ENCODE peak calls at places on chromosomes 1 and 21, in nine cellular contexts. U is suprapubic skin, C is prostate gland, N is Panc1, H is spleen, M is sigmoid colon, W is GM23338, D is HL-60, K is breast epithelium. E is an unnamed sample.

GRCh38 chr1:37393585-37394120 is 80.7 kb upstream of the ZC3H12A start:
- DNase-seq in K (no peak), H (no peak), D (no peak), N (no peak), U (no peak), W (no peak), C (no peak), M (no peak), E (no peak)

GRCh38 chr1:155976062-155976912 is 2.1 kb downstream of the ARHGEF2 start:
- DNase-seq in N (no peak), W (peak), M (peak), H (peak), D (peak), K (peak), C (peak), U (peak), E (peak)

GRCh38 chr1:21574464-21575151 is 65.4 kb downstream of the ALPL start:
- DNase-seq in U (no peak), H (peak), W (peak), K (peak), C (peak), D (no peak), N (no peak), M (no peak), E (no peak)

GRCh38 chr21:24844672-24845071 is 762.6 kb downstream of the MRPL39 start:
- DNase-seq in H (no peak), U (no peak), C (no peak), M (no peak), D (no peak), N (no peak), W (no peak), K (no peak), E (no peak)

GRCh38 chr1:176786274-176786673 is 323.3 kb downstream of the PAPPA2 start:
- DNase-seq in W (no peak), K (no peak), N (no peak), M (no peak), U (no peak), D (no peak), C (no peak), H (no peak), E (no peak)

GRCh38 chr1:116942344-116942743 is 32.6 kb downstream of the PTGFRN start:
- DNase-seq in W (no peak), N (no peak), D (no peak), H (no peak), M (no peak), U (no peak), C (no peak), K (no peak), E (no peak)

GRCh38 chr1:81670286-81670685 is 130.4 kb upstream of the ADGRL2 start:
- DNase-seq in U (peak), D (no peak), H (no peak), W (no peak), K (peak), N (peak), M (peak), C (peak), E (no peak)

GRCh38 chr1:188782220-188782841 is 1695.3 kb downstream of the BRINP3 start:
- DNase-seq in U (no peak), H (no peak), N (peak), W (peak), D (peak), C (no peak), M (no peak), K (no peak), E (no peak)

GRCh38 chr1:173224280-173224886 is 17.3 kb upstream of the TNFSF4 start:
- DNase-seq in C (no peak), M (no peak), H (no peak), W (no peak), U (no peak), N (no peak), K (no peak), D (no peak), E (peak)

DNA sequence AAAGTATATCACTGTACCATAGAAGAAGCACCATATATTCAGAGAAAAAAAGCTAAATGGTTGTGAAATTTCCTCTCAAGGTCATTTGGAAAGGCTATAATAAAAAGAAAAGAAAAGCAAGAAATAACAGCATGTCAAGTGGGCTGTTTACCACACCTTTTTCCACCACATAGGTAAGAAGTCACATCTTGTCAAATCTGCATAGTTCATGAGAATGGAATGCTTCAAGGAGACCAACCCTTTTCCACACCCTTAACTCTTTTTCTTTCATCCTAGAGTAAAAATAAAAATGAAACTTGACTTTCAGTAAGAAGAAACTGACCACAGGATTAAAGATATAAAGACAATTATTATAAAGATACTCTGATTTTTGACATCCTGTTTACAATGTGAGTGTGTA is 91.2 kb downstream of the ATP6V1G3 start:
- DNase-seq in D (no peak), H (no peak), K (no peak), W (no peak), M (no peak), N (no peak), C (no peak), U (no peak), E (no peak)
- H3K27ac ChIP-seq in D (no peak), H (no peak), K (no peak), W (no peak), M (no peak), N (no peak), C (no peak), U (no peak), E (no peak)

GRCh38 chr1:214583824-214584554 is 19.0 kb upstream of the CENPF start:
- DNase-seq in N (no peak), K (no peak), M (no peak), C (no peak), D (no peak), U (no peak), H (no peak), W (no peak), E (no peak)

GRCh38 chr1:214579183-214579582 is 23.8 kb upstream of the CENPF start:
- DNase-seq in U (no peak), H (no peak), C (no peak), M (no peak), K (no peak), W (no peak), D (peak), N (no peak), E (no peak)

GRCh38 chr1:214583113-214583512 is 19.9 kb upstream of the CENPF start:
- DNase-seq in N (no peak), K (no peak), D (no peak), M (no peak), U (no peak), C (peak), H (no peak), W (no peak), E (no peak)

GRCh38 chr1:214582289-214582891 is 20.6 kb upstream of the CENPF start:
- DNase-seq in N (no peak), K (no peak), W (peak), U (no peak), C (no peak), M (no peak), D (no peak), H (no peak), E (no peak)

DNA sequence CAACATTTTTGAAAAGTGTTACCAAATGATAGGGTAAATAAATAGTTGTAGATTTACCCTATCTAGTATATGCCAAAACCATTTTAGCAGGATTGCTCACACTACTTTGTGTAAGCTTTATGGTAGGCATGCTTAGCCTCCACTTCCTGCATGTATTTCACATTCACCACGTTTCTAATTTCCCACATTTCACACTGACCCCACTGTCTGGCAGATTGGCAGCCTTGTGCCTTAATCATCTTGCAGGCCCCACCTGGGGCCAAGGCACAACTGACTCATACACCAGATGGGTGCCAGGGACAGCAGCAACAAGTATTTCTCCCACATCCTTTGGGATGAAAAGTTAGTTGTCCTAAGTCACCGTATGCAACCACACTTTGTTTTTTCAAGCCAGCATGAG is 21.2 kb upstream of the CENPF start:
- DNase-seq in H (no peak), M (no peak), W (no peak), N (peak), C (no peak), K (peak), D (no peak), U (no peak), E (no peak)
- TF ChIP-seq POLR2AphosphoS5 in H (no peak), M (no peak), W (no peak), N (peak), C (no peak), K (peak), D (no peak), U (no peak), E (no peak)

DNA sequence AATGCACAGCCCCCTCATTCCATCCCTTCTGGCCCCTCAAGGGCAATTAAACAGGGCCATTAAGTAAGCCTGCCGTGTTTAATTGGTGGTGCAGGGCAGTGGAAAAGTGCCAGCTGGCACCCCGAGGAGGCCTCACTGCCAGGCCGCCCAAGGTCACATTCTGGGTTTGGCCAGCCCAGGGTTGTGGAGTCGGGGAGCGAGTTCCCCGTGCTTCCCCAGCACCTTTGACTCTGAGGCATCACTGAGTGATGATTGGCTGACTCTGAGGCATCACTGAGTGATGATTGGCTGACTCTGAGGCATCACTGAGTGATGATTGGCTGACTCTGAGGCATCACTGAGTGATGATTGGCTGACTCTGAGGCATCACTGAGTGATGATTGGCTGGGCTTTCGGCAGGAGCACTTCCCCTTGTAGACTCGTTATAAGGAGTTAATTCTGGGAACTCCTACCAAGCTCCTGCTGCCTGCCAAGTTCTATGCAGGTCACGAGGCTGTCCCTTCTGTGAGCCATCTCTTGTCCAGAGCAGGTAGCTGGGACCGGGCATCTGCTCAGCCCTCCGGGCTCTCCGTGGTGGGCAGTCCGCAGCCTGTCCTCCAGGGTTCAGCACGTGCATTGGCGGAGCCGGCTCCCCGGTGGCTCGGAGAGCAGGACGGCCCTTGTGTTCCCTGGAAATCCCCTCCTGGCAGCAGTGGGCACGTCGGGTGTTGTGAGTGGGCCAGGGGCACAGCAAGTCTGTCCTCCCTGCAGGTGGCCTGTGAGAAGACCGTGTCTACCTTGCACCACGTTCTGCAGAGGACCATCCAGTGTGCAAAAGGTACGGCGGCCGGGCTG is 20.9 kb downstream of the CSTB start:
- DNase-seq in C (no peak), D (no peak), U (no peak), H (no peak), K (no peak), M (no peak), W (no peak), N (no peak), E (no peak)
- H3K27ac ChIP-seq in C (no peak), D (no peak), U (no peak), H (no peak), K (no peak), M (no peak), W (no peak), N (no peak), E (no peak)

GRCh38 chr1:201503397-201504176 is 3.3 kb downstream of the CSRP1 start:
- DNase-seq in M (peak), W (peak), C (peak), N (peak), H (peak), U (no peak), K (peak), D (no peak), E (no peak)
- TF ChIP-seq POLR2AphosphoS5 in M (peak), W (no peak), C (peak), N (peak), H (no peak), U (no peak), K (peak), D (no peak), E (no peak)

E was measured in SK-N-MC.